ENCODE peak calls at places on chromosomes 2 and 18, in five cellular contexts. G is CD8-positive, alpha-beta T cell; S is psoas muscle; T is ascending aorta; V is K562. P is an unnamed sample.
A peak's percentile ranks its signal among the peaks of the same experiment; 100 is the strongest.

GRCh38 chr2:185700883-185701282 is 37.7 kb upstream of the FSIP2 start:
- DNase-seq in G (no peak), S (no peak), T (no peak), V (no peak), P (no peak)

GRCh38 chr2:120348134-120349103 is 2.5 kb downstream of the INHBB start:
- DNase-seq in G (no peak), S (no peak), T (no peak), V (no peak), P (no peak)

GRCh38 chr2:127398239-127398590 is 10.4 kb upstream of the MAP3K2 start:
- DNase-seq in G (no peak), S (peak; percentile 92), T (peak; percentile 79), V (peak; percentile 94), P (no peak)

GRCh38 chr2:26302846-26303245 is 43.1 kb upstream of the SELENOI start:
- DNase-seq in G (no peak), S (peak; percentile 77), T (no peak), V (no peak), P (no peak)

GRCh38 chr2:224628416-224628815 is 43.3 kb upstream of the CUL3 start:
- DNase-seq in G (no peak), S (no peak), T (no peak), V (no peak), P (no peak)

GRCh38 chr2:193695367-193695766 is 1500.6 kb upstream of the TMEFF2 start:
- DNase-seq in G (no peak), S (no peak), T (no peak), V (no peak), P (peak; percentile 45)

GRCh38 chr18:12839057-12839525 is 44.9 kb downstream of the PTPN2 start:
- DNase-seq in G (no peak), S (no peak), T (no peak), V (no peak), P (no peak)

GRCh38 chr2:8633735-8634313 is 48.0 kb upstream of the ID2 start:
- DNase-seq in G (no peak), S (no peak), T (no peak), V (no peak), P (peak; percentile 90)

GRCh38 chr2:9808334-9809063 is 34.8 kb upstream of the TAF1B start:
- DNase-seq in G (no peak), S (no peak), T (no peak), V (no peak), P (no peak)

GRCh38 chr2:30283931-30284565 is 52.7 kb downstream of the LBH start:
- DNase-seq in G (no peak), S (no peak), T (no peak), V (peak; percentile 69), P (no peak)

GRCh38 chr2:196233033-196233807 is 61.8 kb upstream of the STK17B start:
- DNase-seq in G (no peak), S (peak; percentile 50), T (no peak), V (no peak), P (no peak)

GRCh38 chr2:66495788-66496640 is 61.1 kb downstream of the MEIS1 start:
- DNase-seq in G (no peak), S (peak; percentile 54), T (peak; percentile 21), V (peak; percentile 76), P (peak; percentile 88)

GRCh38 chr2:232528746-232529445 is 2.9 kb downstream of the CHRND start:
- DNase-seq in G (no peak), S (peak; percentile 74), T (no peak), V (no peak), P (no peak)

GRCh38 chr2:223369889-223370288 is 232.3 kb downstream of the SCG2 start:
- DNase-seq in G (no peak), S (no peak), T (no peak), V (no peak), P (no peak)

GRCh38 chr2:120469486-120469885 is 123.5 kb downstream of the INHBB start:
- DNase-seq in G (no peak), S (no peak), T (no peak), V (no peak), P (peak; percentile 57)

GRCh38 chr18:21513741-21514140 is 86.8 kb downstream of the ESCO1 start:
- DNase-seq in G (no peak), S (no peak), T (no peak), V (no peak), P (no peak)

GRCh38 chr2:28356095-28356911 is 36.4 kb upstream of the FOSL2 start:
- DNase-seq in G (no peak), S (peak; percentile 96), T (peak; percentile 81), V (peak; percentile 59), P (peak; percentile 59)

GRCh38 chr2:54438271-54438670 is 17.9 kb upstream of the SPTBN1 start:
- DNase-seq in G (no peak), S (peak; percentile 78), T (no peak), V (no peak), P (peak; percentile 71)

DNA sequence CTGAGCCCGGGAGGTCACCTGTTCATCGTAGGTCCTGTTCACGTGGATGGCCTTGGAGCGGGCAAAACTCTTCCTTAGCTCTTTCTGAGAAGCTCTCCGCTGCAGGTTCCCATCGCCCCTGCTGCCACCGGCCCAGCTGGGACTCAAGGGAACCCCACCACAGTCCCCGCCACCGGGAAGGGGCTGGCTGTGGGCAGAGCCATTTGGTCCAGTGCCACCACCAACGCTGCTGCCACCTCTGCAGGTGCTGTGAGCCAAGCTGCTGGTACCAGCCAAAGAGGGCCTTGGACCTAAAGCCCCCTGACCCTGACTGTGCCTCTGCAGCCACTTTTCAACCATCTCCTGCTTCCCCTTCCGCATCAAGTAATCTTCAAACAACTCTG is 586 bp downstream of the PDE11A start:
- DNase-seq in G (no peak), S (no peak), T (no peak), V (no peak), P (no peak)
- H3K4me3 ChIP-seq in G (no peak overlapping the region), S (peak overlapping the region; percentile 65), T (peak overlapping the region; percentile 32), V (peak overlapping the region; percentile 42), P (no peak overlapping the region)

GRCh38 chr18:22796069-22796468 is 137.1 kb upstream of the RBBP8 start:
- DNase-seq in G (no peak), S (no peak), T (no peak), V (no peak), P (no peak)

DNA sequence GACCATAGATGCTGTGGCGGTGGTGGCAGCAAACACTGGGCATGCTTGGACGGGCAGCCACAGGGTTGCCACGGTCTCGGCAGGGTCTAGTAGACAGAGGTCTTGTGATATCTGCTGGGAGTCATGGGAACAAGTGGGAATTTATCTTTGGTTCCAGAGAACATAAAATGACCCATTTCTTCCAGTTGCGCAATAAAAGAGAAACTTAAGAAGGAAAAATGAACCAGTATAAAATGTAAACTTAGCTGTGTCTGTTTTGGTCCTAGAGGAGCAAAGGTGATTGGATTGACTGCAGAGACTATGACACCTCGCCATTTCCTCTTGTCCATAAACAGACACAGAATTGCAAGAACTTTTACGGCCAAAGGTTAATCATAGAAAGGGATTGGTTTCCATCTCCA is 132.6 kb upstream of the RBBP8 start:
- DNase-seq in G (no peak), S (no peak), T (no peak), V (no peak), P (peak; percentile 52)
- H3K4me3 ChIP-seq in G (no peak overlapping the region), S (no peak overlapping the region), T (no peak overlapping the region), V (no peak overlapping the region), P (no peak overlapping the region)

DNA sequence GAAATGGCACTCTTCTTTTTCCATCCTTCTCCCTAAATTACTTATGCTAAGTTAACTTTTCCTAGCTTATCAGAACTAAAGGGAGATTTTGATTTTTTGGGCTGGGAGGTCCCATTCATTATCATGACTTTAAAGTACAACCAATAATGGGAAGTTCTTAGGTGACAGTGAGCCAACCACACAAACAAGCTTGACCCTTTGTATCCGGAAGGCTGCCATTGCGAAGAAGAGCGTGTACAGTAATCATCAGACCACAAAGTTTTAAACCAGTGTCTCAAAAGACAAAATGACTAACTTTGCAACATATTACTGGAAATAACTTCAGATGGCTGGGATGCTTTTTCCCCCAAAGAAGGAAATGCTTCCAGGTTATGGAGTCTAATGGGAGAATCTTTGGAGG is 298.1 kb downstream of the TGIF1 start:
- DNase-seq in G (no peak), S (no peak), T (no peak), V (no peak), P (no peak)
- H3K4me3 ChIP-seq in G (no peak overlapping the region), S (no peak overlapping the region), T (no peak overlapping the region), V (no peak overlapping the region), P (no peak overlapping the region)

GRCh38 chr2:11556101-11556806 is 22.4 kb downstream of the GREB1 start:
- DNase-seq in G (no peak), S (no peak), T (no peak), V (no peak), P (peak; percentile 51)
- H3K4me3 ChIP-seq in G (no peak overlapping the region), S (no peak overlapping the region), T (no peak overlapping the region), V (no peak overlapping the region), P (no peak overlapping the region)

GRCh38 chr2:186770332-186770946 is 76.6 kb downstream of the FAM171B start:
- DNase-seq in G (no peak), S (no peak), T (no peak), V (no peak), P (no peak)

GRCh38 chr2:186771395-186771794 is 77.5 kb downstream of the FAM171B start:
- DNase-seq in G (no peak), S (no peak), T (no peak), V (no peak), P (no peak)

GRCh38 chr2:186771850-186772463 is 77.0 kb downstream of the ZSWIM2 start:
- DNase-seq in G (no peak), S (no peak), T (no peak), V (no peak), P (no peak)

GRCh38 chr2:186772579-186772978 is 76.4 kb downstream of the ZSWIM2 start:
- DNase-seq in G (no peak), S (no peak), T (no peak), V (no peak), P (no peak)
- H3K4me3 ChIP-seq in G (no peak overlapping the region), S (no peak overlapping the region), T (no peak overlapping the region), V (no peak overlapping the region), P (no peak overlapping the region)

DNA sequence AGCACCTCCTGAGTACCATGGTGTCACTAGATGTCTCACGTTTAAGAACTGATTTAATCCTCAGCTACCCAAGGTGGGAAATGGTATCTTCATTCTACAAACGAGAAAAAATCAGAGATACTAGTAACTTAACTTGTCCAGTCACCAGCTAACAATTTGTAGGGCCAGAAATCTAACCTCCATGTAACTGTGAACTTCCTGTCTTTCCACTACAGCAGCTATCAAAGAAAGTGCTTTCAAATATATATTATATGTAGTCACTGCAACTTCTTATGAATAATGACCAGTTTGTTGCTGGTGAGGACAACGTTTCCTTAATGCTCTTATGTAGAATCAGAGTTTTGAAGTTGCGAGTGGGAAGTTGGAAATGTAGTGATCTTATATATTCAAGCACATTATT is 1.9 kb downstream of the REV1 start:
- DNase-seq in G (no peak), S (no peak), T (no peak), V (no peak), P (no peak)
- H3K4me3 ChIP-seq in G (no peak overlapping the region), S (peak overlapping the region; percentile 90), T (no peak overlapping the region), V (no peak overlapping the region), P (no peak overlapping the region)

DNA sequence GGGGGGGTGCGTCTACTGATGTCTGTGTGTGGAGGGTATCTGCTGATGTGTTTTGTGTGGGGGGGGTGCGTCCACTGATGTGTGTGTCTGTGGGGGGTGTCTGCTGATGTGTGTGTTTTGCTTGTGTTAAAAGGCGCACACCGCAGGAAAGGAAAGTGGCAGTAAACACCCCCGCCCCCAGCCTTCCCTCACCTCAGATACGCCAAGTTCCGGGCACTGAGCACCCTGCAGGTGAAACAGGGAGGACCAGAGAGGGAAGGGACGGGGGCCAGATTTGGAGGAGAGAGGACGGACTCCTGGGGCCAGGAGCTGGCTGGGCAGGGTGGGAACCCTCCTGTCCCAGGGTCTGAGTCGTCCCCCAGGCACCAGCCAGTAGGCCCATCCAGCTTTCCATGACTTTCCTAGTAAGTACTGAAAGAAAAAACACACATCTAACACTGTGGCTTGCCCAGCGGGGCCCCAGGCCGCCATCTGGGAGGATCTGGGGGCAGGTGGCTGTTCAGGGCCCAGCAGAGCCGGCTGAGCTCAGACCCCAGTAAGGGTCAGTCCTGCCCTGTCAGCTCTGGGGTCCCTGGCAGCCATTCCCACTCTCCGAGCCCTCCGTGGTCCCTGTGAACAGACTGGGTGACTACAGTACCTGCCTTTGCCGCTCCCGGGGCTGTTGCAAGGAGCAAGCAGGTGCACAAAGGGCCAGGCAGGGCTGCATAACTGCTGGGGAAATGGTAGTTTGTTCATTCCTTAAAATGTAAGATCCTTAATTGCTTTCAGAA is 126.9 kb downstream of the NFATC1 start:
- DNase-seq in G (peak; percentile 75), S (no peak), T (no peak), V (no peak), P (no peak)
- H3K4me3 ChIP-seq in G (peak overlapping the region; percentile 48), S (no peak overlapping the region), T (no peak overlapping the region), V (no peak overlapping the region), P (no peak overlapping the region)